ENCODE peak calls at places on chromosomes 5 and 9, in five cellular contexts. I, G, K, Y and A are unnamed samples.

GRCh38 chr5:7941692-7942091 is 72.7 kb downstream of the MTRR start:
- DNase-seq in G (no peak), I (no peak), K (no peak), Y (no peak), A (no peak)

GRCh38 chr5:54325610-54326311 is 15.4 kb upstream of the ARL15 start:
- DNase-seq in I (no peak), K (no peak), G (no peak), Y (no peak), A (no peak)

GRCh38 chr9:81605154-81605670 is 84.1 kb downstream of the TLE1 start:
- DNase-seq in G (no peak), I (no peak), K (no peak), Y (no peak), A (no peak)

GRCh38 chr5:157215826-157216167 is 35.2 kb downstream of the ITK start:
- DNase-seq in K (no peak), G (no peak), I (no peak), Y (no peak), A (no peak)

GRCh38 chr5:179612577-179613459 is 10.7 kb downstream of the HNRNPH1 start:
- DNase-seq in Y (no peak), I (no peak), G (no peak), K (no peak), A (no peak)

GRCh38 chr5:37029436-37029835 is 152.9 kb downstream of the NIPBL start:
- DNase-seq in K (no peak), G (no peak), I (no peak), Y (no peak), A (no peak)

GRCh38 chr9:571066-571465 is 270.4 kb upstream of the DMRT1 start:
- DNase-seq in K (peak; percentile 34), I (no peak), G (no peak), Y (peak; percentile 16), A (no peak)

GRCh38 chr9:19232830-19233194 is 2.3 kb downstream of the DENND4C start:
- DNase-seq in I (no peak), K (no peak), Y (no peak), G (no peak), A (no peak)

GRCh38 chr9:16571127-16571848 is 299.2 kb downstream of the BNC2 start:
- DNase-seq in Y (no peak), K (no peak), G (no peak), I (peak; percentile 49), A (no peak)

GRCh38 chr9:26863074-26863473 is 29.5 kb downstream of the CAAP1 start:
- DNase-seq in I (no peak), G (no peak), K (no peak), Y (peak; percentile 21), A (no peak)

GRCh38 chr9:91847576-91847975 is 102.5 kb downstream of the ROR2 start:
- DNase-seq in Y (no peak), K (no peak), G (no peak), I (no peak), A (no peak)

GRCh38 chr9:133400292-133400691 is 17.5 kb downstream of the REXO4 start:
- DNase-seq in K (no peak), Y (no peak), I (no peak), G (no peak), A (no peak)

GRCh38 chr5:150469718-150470470 is 20.4 kb upstream of the RPS14 start:
- DNase-seq in G (no peak), K (no peak), Y (peak; percentile 77), I (no peak), A (no peak)

GRCh38 chr9:4748612-4749011 is 7.6 kb upstream of the AK3 start:
- DNase-seq in K (no peak), Y (no peak), G (no peak), I (no peak), A (no peak)

GRCh38 chr9:38443181-38443580 is 18.9 kb upstream of the IGFBPL1 start:
- DNase-seq in G (no peak), Y (peak; percentile 76), I (no peak), K (peak; percentile 32), A (no peak)

GRCh38 chr5:59124983-59125960 is 542.4 kb downstream of the RAB3C start:
- DNase-seq in K (no peak), Y (peak; percentile 69), I (no peak), G (no peak), A (no peak)

GRCh38 chr9:113520109-113520642 is 56.6 kb downstream of the RGS3 start:
- DNase-seq in K (peak; percentile 25), Y (peak; percentile 89), I (no peak), G (peak; percentile 64), A (peak; percentile 43)

GRCh38 chr9:117268847-117269452 is 145.9 kb downstream of the ASTN2 start:
- DNase-seq in K (no peak), I (no peak), Y (no peak), G (no peak), A (no peak)

GRCh38 chr5:57598097-57598496 is 115.5 kb upstream of the ACTBL2 start:
- DNase-seq in I (no peak), G (no peak), Y (no peak), K (no peak), A (no peak)

GRCh38 chr5:113776832-113777525 is 263.5 kb downstream of the YTHDC2 start:
- DNase-seq in I (no peak), K (peak; percentile 17), Y (no peak), G (no peak), A (no peak)

GRCh38 chr5:56585466-56585865 is 229.9 kb upstream of the MAP3K1 start:
- DNase-seq in K (no peak), G (no peak), Y (no peak), I (no peak), A (no peak)

GRCh38 chr5:54516051-54516645 is 1.4 kb upstream of the SNX18 start:
- DNase-seq in Y (no peak), K (no peak), I (no peak), G (no peak), A (no peak)

GRCh38 chr9:76321185-76321828 is 72.9 kb downstream of the RFK start:
- DNase-seq in K (no peak), I (no peak), G (no peak), Y (peak; percentile 64), A (no peak)

GRCh38 chr5:159877894-159878448 is 38.3 kb upstream of the ADRA1B start:
- DNase-seq in K (peak; percentile 11), G (peak; percentile 18), Y (no peak), I (peak; percentile 37), A (no peak)

GRCh38 chr5:39762761-39763160 is 338.0 kb upstream of the DAB2 start:
- DNase-seq in K (no peak), Y (no peak), I (no peak), G (no peak), A (no peak)

GRCh38 chr9:97737429-97737828 is 40.3 kb upstream of the XPA start:
- DNase-seq in K (no peak), G (no peak), I (no peak), Y (peak; percentile 44), A (no peak)

GRCh38 chr9:134663753-134664415 is 22.3 kb downstream of the COL5A1 start:
- DNase-seq in Y (no peak), I (no peak), K (no peak), G (no peak), A (no peak)

GRCh38 chr9:96618209-96619108 is 1.2 kb downstream of the CDC14B start:
- DNase-seq in I (peak; percentile 37), Y (peak; percentile 29), G (peak; percentile 46), K (peak; percentile 48), A (no peak)

GRCh38 chr9:14433841-14434511 is 120.0 kb upstream of the NFIB start:
- DNase-seq in Y (peak; percentile 76), G (no peak), I (no peak), K (peak; percentile 25), A (no peak)
- H3K27ac ChIP-seq in Y (no peak overlapping the region), G (no peak overlapping the region), I (no peak overlapping the region), K (no peak overlapping the region), A (no peak overlapping the region)

DNA sequence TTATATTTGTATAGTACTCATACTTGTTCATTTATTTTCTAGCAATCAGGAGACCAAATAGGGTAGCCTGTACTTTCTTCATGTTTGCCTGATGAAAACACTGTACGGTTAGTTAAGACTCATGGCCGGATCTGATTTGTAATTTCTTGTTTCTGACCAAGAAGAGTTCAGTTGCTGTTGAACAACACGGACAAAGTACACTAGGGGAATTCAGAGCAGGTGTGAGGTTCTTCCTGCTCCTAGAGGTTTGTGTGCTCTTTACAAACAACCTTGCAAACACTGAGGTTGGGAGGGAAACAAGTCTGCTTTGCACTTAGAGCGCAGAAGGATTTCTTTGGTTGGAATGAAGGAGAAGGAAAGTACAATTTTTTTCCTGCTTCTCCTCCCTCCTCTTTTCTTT is 69.7 kb downstream of the TRIO start:
- DNase-seq in I (peak; percentile 64), K (no peak), G (no peak), Y (peak; percentile 43), A (no peak)
- H3K4me3 ChIP-seq in I (no peak overlapping the region), K (no peak overlapping the region), G (no peak overlapping the region), Y (no peak overlapping the region), A (no peak overlapping the region)

GRCh38 chr5:149406979-149407306 is 27.9 kb upstream of the IL17B start:
- DNase-seq in K (no peak), G (no peak), I (no peak), Y (no peak), A (no peak)

GRCh38 chr5:149407331-149408251 is 28.5 kb upstream of the IL17B start:
- DNase-seq in Y (no peak), I (no peak), G (no peak), K (no peak), A (no peak)

GRCh38 chr5:149409268-149409948 is 30.3 kb upstream of the IL17B start:
- DNase-seq in Y (no peak), I (no peak), G (no peak), K (no peak), A (no peak)

GRCh38 chr5:149410071-149410470 is 31.0 kb upstream of the IL17B start:
- DNase-seq in K (no peak), G (no peak), I (no peak), Y (no peak), A (no peak)

DNA sequence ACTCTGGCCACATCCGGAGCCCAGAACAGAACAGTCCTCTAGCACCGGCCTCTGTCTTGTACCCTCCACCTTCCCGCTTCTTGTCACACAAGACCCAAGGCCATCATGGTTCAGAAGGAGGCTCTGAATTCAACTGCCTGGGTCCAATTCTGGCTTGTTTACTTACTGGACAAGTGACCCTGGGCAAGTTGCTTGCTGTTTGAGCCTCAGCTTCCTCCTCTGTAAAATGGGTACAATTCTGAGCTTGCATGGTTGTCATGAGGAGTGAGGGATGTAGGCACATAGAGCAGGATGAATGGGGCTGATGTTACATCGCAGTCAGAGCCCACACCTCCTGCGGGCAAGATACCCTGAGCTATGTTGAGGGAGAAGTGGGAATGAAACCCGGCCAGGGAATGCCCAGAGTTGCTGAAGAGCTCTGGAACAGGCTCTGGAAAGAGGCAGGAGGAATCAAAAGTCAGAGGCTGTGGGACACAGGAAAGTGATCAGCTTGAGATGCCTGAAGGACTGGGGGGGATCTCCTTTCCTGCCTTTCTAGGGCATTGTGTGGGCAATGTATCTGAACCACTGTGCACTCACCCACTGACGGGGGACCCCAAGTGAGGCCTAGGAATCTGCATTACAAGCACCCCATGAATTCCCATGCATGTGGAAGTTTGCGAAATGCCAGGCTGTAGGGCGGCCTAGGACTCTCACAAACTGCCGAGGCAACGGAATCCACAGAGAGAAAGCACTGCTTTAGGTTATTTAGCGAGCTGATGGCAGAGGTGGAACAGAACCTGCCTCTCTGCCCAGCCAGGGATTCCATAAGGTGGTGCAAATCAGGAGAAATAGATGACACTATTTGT is 29.4 kb upstream of the IL17B start:
- DNase-seq in G (no peak), K (no peak), I (no peak), Y (no peak), A (no peak)
- H3K27ac ChIP-seq in G (peak overlapping the region; percentile 93), K (no peak overlapping the region), I (peak overlapping the region; percentile 83), Y (no peak overlapping the region), A (peak overlapping the region; percentile 97)

GRCh38 chr9:129490583-129491485 is 130.1 kb downstream of the C9orf50 start:
- DNase-seq in Y (peak; percentile 64), I (no peak), G (no peak), K (no peak), A (no peak)
- H3K4me3 ChIP-seq in Y (peak overlapping the region; percentile 41), I (no peak overlapping the region), G (no peak overlapping the region), K (no peak overlapping the region), A (peak overlapping the region; percentile 68)

GRCh38 chr5:1035421-1036405 is 27.1 kb downstream of the NKD2 start:
- DNase-seq in I (no peak), K (no peak), Y (no peak), G (no peak), A (no peak)
- H3K27ac ChIP-seq in I (no peak overlapping the region), K (no peak overlapping the region), Y (no peak overlapping the region), G (no peak overlapping the region), A (no peak overlapping the region)